ENCODE peak calls at places on chromosomes 5 and 9, in ten cellular contexts. Q is stomach; C is substantia nigra; Y is endodermal cell; O is aorta; D is adrenal gland; B is GM23338; P is CD8-positive, alpha-beta T cell; S is naive thymus-derived CD4-positive, alpha-beta T cell; T is H9. R is an unnamed sample.

GRCh38 chr9:130981761-130982147 is 27.2 kb upstream of the LAMC3 start:
- DNase-seq in Q (no peak), C (no peak), Y (no peak), O (no peak), D (no peak), B (no peak), P (no peak), S (no peak), T (no peak), R (no peak)

GRCh38 chr5:90983148-90983547 is 400.0 kb downstream of the ARRDC3 start:
- DNase-seq in Q (no peak), C (no peak), Y (no peak), O (no peak), D (peak; percentile 87), B (no peak), P (no peak), S (no peak), T (no peak), R (no peak)

GRCh38 chr9:35010351-35010958 is 20.9 kb downstream of the DNAJB5 start:
- DNase-seq in Q (no peak), C (no peak), Y (no peak), O (no peak), D (no peak), B (no peak), P (no peak), S (no peak), T (no peak), R (no peak)

GRCh38 chr9:135969064-135969683 is 8.0 kb upstream of the UBAC1 start:
- DNase-seq in Q (no peak), C (no peak), Y (peak; percentile 37), O (no peak), D (no peak), B (no peak), P (no peak), S (no peak), T (no peak), R (no peak)

GRCh38 chr5:77518304-77518703 is 26.2 kb upstream of the WDR41 start:
- DNase-seq in Q (no peak), C (no peak), Y (no peak), O (no peak), D (no peak), B (peak; percentile 72), P (no peak), S (no peak), T (no peak), R (no peak)

GRCh38 chr9:26789959-26790358 is 102.6 kb downstream of the CAAP1 start:
- DNase-seq in Q (no peak), C (no peak), Y (no peak), O (no peak), D (no peak), B (no peak), P (no peak), S (no peak), T (no peak), R (no peak)

GRCh38 chr9:129561594-129562281 is 59.2 kb downstream of the C9orf50 start:
- DNase-seq in Q (peak; percentile 55), C (no peak), Y (peak; percentile 57), O (no peak), D (peak; percentile 48), B (peak; percentile 55), P (no peak), S (no peak), T (no peak), R (no peak)

GRCh38 chr9:109705515-109705914 is 74.5 kb upstream of the PALM2AKAP2 start:
- DNase-seq in Q (no peak), C (no peak), Y (no peak), O (no peak), D (no peak), B (peak; percentile 39), P (no peak), S (no peak), T (no peak), R (no peak)

GRCh38 chr5:80963966-80964481 is 3.9 kb downstream of the RASGRF2 start:
- DNase-seq in Q (no peak), C (no peak), Y (no peak), O (no peak), D (no peak), B (no peak), P (no peak), S (no peak), T (no peak), R (no peak)
- H3K27ac ChIP-seq in Q (no peak overlapping the region), C (peak overlapping the region; percentile 62), Y (no peak overlapping the region), O (no peak overlapping the region), D (no peak overlapping the region), B (peak overlapping the region; percentile 8), P (no peak overlapping the region), S (peak overlapping the region; percentile 3), T (no peak overlapping the region), R (no peak overlapping the region)

GRCh38 chr9:93098236-93098946 is 2.4 kb downstream of the CARD19 start:
- DNase-seq in Q (peak; percentile 85), C (peak; percentile 72), Y (peak; percentile 42), O (peak; percentile 98), D (peak; percentile 96), B (no peak), P (peak; percentile 69), S (no peak), T (no peak), R (no peak)

GRCh38 chr9:93100265-93100636 is 4.2 kb downstream of the CARD19 start:
- DNase-seq in Q (no peak), C (no peak), Y (peak; percentile 17), O (peak; percentile 36), D (peak; percentile 11), B (no peak), P (no peak), S (no peak), T (no peak), R (no peak)

GRCh38 chr9:93097496-93098205 is 1.6 kb downstream of the CARD19 start:
- DNase-seq in Q (no peak), C (peak; percentile 25), Y (peak; percentile 45), O (peak; percentile 55), D (peak; percentile 41), B (no peak), P (no peak), S (no peak), T (no peak), R (no peak)

GRCh38 chr9:93096811-93097382 is 880 bp downstream of the CARD19 start:
- DNase-seq in Q (no peak), C (no peak), Y (no peak), O (peak; percentile 57), D (peak; percentile 41), B (no peak), P (no peak), S (no peak), T (no peak), R (no peak)

DNA sequence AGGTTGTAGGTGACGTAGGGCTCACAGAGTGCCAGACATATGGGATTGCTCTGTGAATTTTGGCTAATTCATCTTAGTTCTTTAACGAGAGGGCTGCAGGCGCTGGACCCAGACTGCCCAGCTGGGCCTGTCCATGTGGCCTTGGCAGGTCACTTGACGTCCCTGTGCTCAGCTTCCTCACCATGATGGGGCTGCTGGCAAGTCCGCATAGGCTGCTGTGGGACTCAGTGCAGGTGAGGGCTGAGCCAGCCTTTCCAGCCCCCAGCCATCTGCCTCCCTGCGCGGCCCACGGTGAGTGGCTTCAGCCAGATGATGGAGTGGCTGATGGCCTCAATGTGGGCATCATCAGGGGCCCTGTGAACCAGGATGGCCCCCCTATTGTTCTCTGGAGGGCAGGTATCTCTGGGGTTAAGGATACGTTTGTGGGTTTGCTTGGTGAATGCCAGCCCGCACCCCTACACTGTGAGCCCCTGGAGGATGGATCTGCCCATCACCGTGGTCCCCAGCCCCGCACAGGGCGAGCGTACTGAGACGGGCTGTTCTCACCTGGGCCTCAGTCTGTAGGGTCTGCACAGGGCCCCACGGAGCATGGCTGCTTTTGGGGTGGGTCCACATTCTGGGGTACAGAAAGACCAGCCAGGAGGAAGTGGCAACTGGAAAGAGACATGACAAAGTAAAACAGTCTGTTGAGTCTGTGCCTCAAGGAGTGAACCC is 3.7 kb downstream of the CARD19 start:
- DNase-seq in Q (no peak), C (no peak), Y (peak; percentile 41), O (peak; percentile 50), D (peak; percentile 54), B (no peak), P (no peak), S (no peak), T (no peak), R (no peak)
- H3K27ac ChIP-seq in Q (peak overlapping the region; percentile 98), C (peak overlapping the region; percentile 37), Y (no peak overlapping the region), O (peak overlapping the region; percentile 49), D (no peak overlapping the region), B (no peak overlapping the region), P (no peak overlapping the region), S (no peak overlapping the region), T (no peak overlapping the region), R (peak overlapping the region; percentile 60)

GRCh38 chr5:150158170-150158949 is 2.7 kb upstream of the PDGFRB start:
- DNase-seq in Q (no peak), C (no peak), Y (no peak), O (no peak), D (no peak), B (no peak), P (no peak), S (no peak), T (no peak), R (no peak)

GRCh38 chr5:150161242-150162141 is 5.1 kb upstream of the CDX1 start:
- DNase-seq in Q (peak; percentile 87), C (peak; percentile 43), Y (peak; percentile 99), O (peak; percentile 91), D (peak; percentile 76), B (peak; percentile 87), P (peak; percentile 64), S (peak; percentile 35), T (peak; percentile 90), R (peak; percentile 42)

GRCh38 chr5:150162142-150162513 is 4.5 kb upstream of the CDX1 start:
- DNase-seq in Q (no peak), C (no peak), Y (no peak), O (no peak), D (no peak), B (no peak), P (no peak), S (no peak), T (no peak), R (no peak)

GRCh38 chr5:150160448-150161069 is 4.9 kb upstream of the PDGFRB start:
- DNase-seq in Q (no peak), C (no peak), Y (no peak), O (no peak), D (no peak), B (no peak), P (no peak), S (no peak), T (no peak), R (no peak)

DNA sequence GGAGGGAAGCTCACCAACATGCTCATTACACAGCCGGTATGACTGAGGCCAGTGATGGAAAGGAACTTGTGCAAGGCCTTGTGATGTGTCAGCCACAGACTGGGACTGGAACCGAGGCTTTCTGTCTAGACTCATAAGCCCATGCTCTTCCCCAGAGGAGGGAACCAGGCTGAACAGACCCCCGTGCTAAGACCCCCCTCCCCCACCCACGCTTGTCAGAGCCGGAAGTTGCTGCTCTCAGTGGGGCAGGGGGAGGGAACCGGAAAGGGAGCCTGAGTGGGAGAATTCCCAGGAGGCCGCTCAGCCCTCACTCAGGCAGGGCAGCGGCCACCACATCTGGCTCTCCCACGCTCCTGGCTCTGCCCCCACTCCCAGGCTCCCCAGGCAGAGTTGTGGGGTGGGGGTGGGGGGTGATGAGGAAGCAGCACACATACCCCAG is 4.1 kb upstream of the PDGFRB start:
- DNase-seq in Q (no peak), C (no peak), Y (no peak), O (peak; percentile 79), D (no peak), B (peak; percentile 34), P (no peak), S (no peak), T (no peak), R (no peak)
- H3K27ac ChIP-seq in Q (peak overlapping the region; percentile 66), C (no peak overlapping the region), Y (no peak overlapping the region), O (peak overlapping the region; percentile 58), D (no peak overlapping the region), B (no peak overlapping the region), P (no peak overlapping the region), S (no peak overlapping the region), T (no peak overlapping the region), R (peak overlapping the region; percentile 62)

GRCh38 chr9:19516348-19516747 is 107.5 kb downstream of the ACER2 start:
- DNase-seq in Q (no peak), C (no peak), Y (no peak), O (no peak), D (no peak), B (no peak), P (no peak), S (no peak), T (no peak), R (no peak)

GRCh38 chr9:19513671-19514275 is 105.0 kb downstream of the ACER2 start:
- DNase-seq in Q (no peak), C (no peak), Y (no peak), O (no peak), D (no peak), B (no peak), P (no peak), S (no peak), T (no peak), R (no peak)

GRCh38 chr9:19511694-19512093 is 102.9 kb downstream of the ACER2 start:
- DNase-seq in Q (no peak), C (no peak), Y (no peak), O (no peak), D (no peak), B (no peak), P (no peak), S (no peak), T (no peak), R (peak; percentile 26)

GRCh38 chr9:19512432-19512831 is 103.6 kb downstream of the ACER2 start:
- DNase-seq in Q (no peak), C (no peak), Y (no peak), O (no peak), D (no peak), B (no peak), P (no peak), S (no peak), T (no peak), R (no peak)

DNA sequence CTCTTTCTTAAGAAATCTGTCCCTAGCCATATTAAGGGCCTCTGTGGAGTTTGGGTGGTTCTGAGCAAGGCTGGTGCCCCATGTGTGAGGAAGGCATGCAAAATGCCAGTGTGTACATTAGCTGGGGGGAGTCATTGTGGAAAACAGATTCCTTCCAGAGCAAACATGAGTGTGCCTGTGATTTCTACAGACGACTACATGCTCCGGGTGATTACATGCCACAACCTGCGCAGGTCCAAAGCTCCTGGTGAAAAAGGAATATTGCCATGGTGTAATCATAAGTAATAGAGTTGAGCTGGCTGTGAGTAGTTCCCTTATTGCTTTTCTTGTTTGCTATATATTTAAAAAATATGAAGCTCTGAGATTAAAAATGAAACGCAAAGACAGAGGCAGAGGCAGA is 102.1 kb downstream of the ACER2 start:
- DNase-seq in Q (no peak), C (no peak), Y (no peak), O (no peak), D (no peak), B (no peak), P (no peak), S (no peak), T (no peak), R (no peak)
- H3K27ac ChIP-seq in Q (no peak overlapping the region), C (peak overlapping the region; percentile 57), Y (no peak overlapping the region), O (no peak overlapping the region), D (no peak overlapping the region), B (no peak overlapping the region), P (no peak overlapping the region), S (no peak overlapping the region), T (no peak overlapping the region), R (peak overlapping the region; percentile 81)